ENCODE peak calls at places on chromosomes 12 and 14, in four cellular contexts. One of them, this sample, is unnamed.
A peak's percentile ranks its signal among the peaks of the same experiment; 100 is the strongest.

GRCh38 chr14:56874375-56874774 is 64.1 kb upstream of the OTX2 start:
- DNase-seq in HepG2: peak; percentile 18
- DNase-seq in GM12878: no peak
- DNase-seq in K562: peak; percentile 36
- DNase-seq in this sample: peak; percentile 88

GRCh38 chr12:31682136-31682962 is 22.9 kb downstream of the ETFBKMT start:
- DNase-seq in HepG2: peak; percentile 81
- DNase-seq in GM12878: peak; percentile 95
- DNase-seq in K562: peak; percentile 92
- DNase-seq in this sample: peak; percentile 97

GRCh38 chr14:96442355-96442754 is 50.4 kb downstream of the AK7 start:
- DNase-seq in HepG2: no peak
- DNase-seq in GM12878: no peak
- DNase-seq in K562: no peak
- DNase-seq in this sample: no peak

GRCh38 chr14:102544034-102544744 is 34.6 kb upstream of the ANKRD9 start:
- DNase-seq in HepG2: peak; percentile 59
- DNase-seq in GM12878: no peak
- DNase-seq in K562: no peak
- DNase-seq in this sample: peak; percentile 64

GRCh38 chr12:11943919-11944318 is 126.8 kb upstream of the BCL2L14 start:
- DNase-seq in HepG2: no peak
- DNase-seq in GM12878: no peak
- DNase-seq in K562: no peak
- DNase-seq in this sample: no peak

GRCh38 chr14:58760121-58760520 is 122.4 kb downstream of the DACT1 start:
- DNase-seq in HepG2: no peak
- DNase-seq in GM12878: no peak
- DNase-seq in K562: no peak
- DNase-seq in this sample: no peak

GRCh38 chr14:80213602-80214001 is 2.3 kb upstream of the DIO2 start:
- DNase-seq in HepG2: peak; percentile 47
- DNase-seq in GM12878: no peak
- DNase-seq in K562: peak; percentile 2
- DNase-seq in this sample: peak; percentile 86

GRCh38 chr14:86777950-86778602 is 1214.9 kb downstream of the GALC start:
- DNase-seq in HepG2: peak; percentile 60
- DNase-seq in GM12878: no peak
- DNase-seq in K562: no peak
- DNase-seq in this sample: no peak

GRCh38 chr12:124213606-124214347 is 81.1 kb upstream of the RFLNA start:
- DNase-seq in HepG2: no peak
- DNase-seq in GM12878: no peak
- DNase-seq in K562: no peak
- DNase-seq in this sample: no peak

GRCh38 chr14:35046751-35047536 is 872 bp downstream of the FAM177A1 start:
- DNase-seq in HepG2: peak; percentile 38
- DNase-seq in GM12878: no peak
- DNase-seq in K562: peak; percentile 56
- DNase-seq in this sample: peak; percentile 71

GRCh38 chr12:66239295-66239694 is 50.3 kb downstream of the IRAK3 start:
- DNase-seq in HepG2: no peak
- DNase-seq in GM12878: no peak
- DNase-seq in K562: no peak
- DNase-seq in this sample: peak; percentile 42

GRCh38 chr12:66236969-66237368 is 48.0 kb downstream of the IRAK3 start:
- DNase-seq in HepG2: no peak
- DNase-seq in GM12878: no peak
- DNase-seq in K562: no peak
- DNase-seq in this sample: no peak

GRCh38 chr12:66232258-66232657 is 43.2 kb downstream of the IRAK3 start:
- DNase-seq in HepG2: no peak
- DNase-seq in GM12878: no peak
- DNase-seq in K562: no peak
- DNase-seq in this sample: no peak

GRCh38 chr12:66237505-66238175 is 48.6 kb downstream of the IRAK3 start:
- DNase-seq in HepG2: no peak
- DNase-seq in GM12878: no peak
- DNase-seq in K562: no peak
- DNase-seq in this sample: no peak

DNA sequence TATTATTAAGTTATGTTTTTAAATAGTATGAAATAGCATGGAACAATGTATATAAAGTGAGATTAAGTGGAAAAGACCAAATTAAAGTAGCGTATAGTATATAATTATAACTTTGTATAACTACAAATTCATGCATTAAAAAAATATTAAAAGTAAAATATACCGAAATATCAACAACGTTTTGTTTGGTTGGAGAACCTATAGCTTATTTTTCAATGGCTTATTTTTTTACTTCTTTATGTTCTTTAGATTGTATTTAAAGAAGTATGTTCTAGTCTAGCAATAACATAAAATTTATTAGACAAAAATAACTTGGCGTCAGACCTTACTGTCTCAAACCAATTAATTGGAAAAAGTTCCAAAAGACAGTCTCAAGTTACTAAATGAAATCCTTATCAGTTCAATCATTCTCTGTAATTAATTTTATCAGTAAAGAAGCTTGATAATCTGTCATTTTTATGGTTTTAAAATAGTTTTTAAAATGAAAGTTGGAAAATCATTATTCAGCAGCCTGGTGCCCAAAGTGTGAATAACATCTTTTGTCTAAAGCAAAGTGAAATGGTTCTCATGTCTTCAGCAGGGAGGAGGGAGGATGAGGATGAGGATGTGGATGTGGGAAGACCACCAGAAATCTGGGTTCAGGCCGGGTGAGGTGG is 46.7 kb downstream of the IRAK3 start:
- DNase-seq in HepG2: no peak
- DNase-seq in GM12878: no peak
- DNase-seq in K562: no peak
- DNase-seq in this sample: peak; percentile 25
- TF ChIP-seq EZH2 in HepG2: no peak
- TF ChIP-seq EZH2 in GM12878: no peak
- TF ChIP-seq EZH2 in K562: no peak
- TF ChIP-seq EZH2 in this sample: no peak

GRCh38 chr12:1881301-1881700 is 37.2 kb downstream of the CACNA2D4 start:
- DNase-seq in HepG2: no peak
- DNase-seq in GM12878: no peak
- DNase-seq in K562: no peak
- DNase-seq in this sample: no peak
- TF ChIP-seq JUNB in HepG2: no peak
- TF ChIP-seq JUNB in GM12878: no peak
- TF ChIP-seq JUNB in K562: no peak
- TF ChIP-seq JUNB in this sample: no peak

DNA sequence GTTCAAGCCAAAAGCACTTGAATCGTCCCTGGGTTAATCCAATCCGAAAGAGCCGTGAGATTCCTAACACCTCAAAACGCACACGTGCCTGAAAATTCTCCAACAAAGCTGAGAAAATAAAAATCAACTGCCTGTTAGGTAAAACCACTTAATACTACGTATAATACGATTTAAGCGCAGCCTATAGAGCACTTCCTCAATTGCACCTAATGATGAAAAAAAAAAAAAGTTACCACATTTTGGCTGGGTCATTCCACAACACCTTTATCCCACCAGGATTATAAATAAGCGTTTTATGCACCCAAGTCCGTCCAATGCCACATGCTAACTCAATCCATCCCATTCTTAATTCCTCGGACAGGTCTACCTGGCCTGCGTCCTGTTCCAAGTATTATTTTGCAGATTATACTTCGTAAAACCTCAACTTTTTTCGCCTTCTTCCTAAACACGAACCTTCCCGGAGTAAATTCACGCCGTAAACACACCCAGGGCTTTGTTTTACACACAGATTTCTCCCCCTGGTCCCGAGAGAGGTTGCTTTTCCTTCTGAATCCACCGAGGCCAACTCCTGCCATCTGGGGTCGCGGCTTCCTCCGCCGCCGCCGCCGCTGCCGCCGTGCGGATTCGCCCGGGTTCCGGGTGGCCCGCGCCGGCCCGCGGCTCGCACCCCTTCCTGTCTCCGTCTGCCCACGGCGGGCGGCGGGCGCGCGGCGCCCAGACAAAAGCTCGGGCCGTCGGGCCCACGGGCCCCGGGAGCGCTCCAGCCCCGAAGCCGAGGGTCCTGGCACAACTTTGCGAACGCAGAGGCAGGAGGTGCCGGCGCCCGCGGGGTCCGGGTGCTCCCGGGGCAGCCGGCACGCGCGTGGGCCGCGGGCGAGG is 66.2 kb downstream of the RNF34 start:
- DNase-seq in HepG2: no peak
- DNase-seq in GM12878: no peak
- DNase-seq in K562: peak; percentile 41
- DNase-seq in this sample: peak; percentile 51
- H2AFZ ChIP-seq in HepG2: no peak overlapping the region
- H2AFZ ChIP-seq in GM12878: peak overlapping the region; percentile 37
- H2AFZ ChIP-seq in K562: peak overlapping the region; percentile 55
- H2AFZ ChIP-seq in this sample: no peak overlapping the region

GRCh38 chr12:4807813-4808212 is 87.6 kb downstream of the GALNT8 start:
- DNase-seq in HepG2: no peak
- DNase-seq in GM12878: no peak
- DNase-seq in K562: no peak
- DNase-seq in this sample: no peak

GRCh38 chr12:4812621-4813327 is 92.6 kb downstream of the GALNT8 start:
- DNase-seq in HepG2: no peak
- DNase-seq in GM12878: no peak
- DNase-seq in K562: no peak
- DNase-seq in this sample: no peak

GRCh38 chr12:4809449-4810218 is 89.4 kb downstream of the GALNT8 start:
- DNase-seq in HepG2: no peak
- DNase-seq in GM12878: no peak
- DNase-seq in K562: no peak
- DNase-seq in this sample: peak; percentile 67

GRCh38 chr12:4809013-4809448 is 88.8 kb downstream of the GALNT8 start:
- DNase-seq in HepG2: no peak
- DNase-seq in GM12878: no peak
- DNase-seq in K562: no peak
- DNase-seq in this sample: peak; percentile 78

DNA sequence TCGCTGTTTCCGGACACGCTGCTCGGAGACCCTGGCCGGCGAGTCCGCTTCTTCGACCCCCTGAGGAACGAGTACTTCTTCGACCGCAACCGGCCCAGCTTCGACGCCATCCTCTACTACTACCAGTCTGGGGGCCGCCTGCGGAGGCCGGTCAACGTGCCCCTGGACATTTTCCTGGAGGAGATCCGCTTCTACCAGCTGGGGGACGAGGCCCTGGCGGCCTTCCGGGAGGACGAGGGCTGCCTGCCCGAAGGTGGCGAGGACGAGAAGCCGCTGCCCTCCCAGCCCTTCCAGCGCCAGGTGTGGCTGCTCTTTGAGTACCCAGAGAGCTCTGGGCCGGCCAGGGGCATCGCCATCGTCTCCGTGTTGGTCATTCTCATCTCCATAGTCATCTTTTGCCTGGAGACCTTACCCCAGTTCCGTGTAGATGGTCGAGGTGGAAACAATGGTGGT is 90.0 kb downstream of the GALNT8 start:
- DNase-seq in HepG2: no peak
- DNase-seq in GM12878: no peak
- DNase-seq in K562: no peak
- DNase-seq in this sample: no peak
- TF ChIP-seq EZH2 in HepG2: no peak
- TF ChIP-seq EZH2 in GM12878: no peak
- TF ChIP-seq EZH2 in K562: no peak
- TF ChIP-seq EZH2 in this sample: no peak

DNA sequence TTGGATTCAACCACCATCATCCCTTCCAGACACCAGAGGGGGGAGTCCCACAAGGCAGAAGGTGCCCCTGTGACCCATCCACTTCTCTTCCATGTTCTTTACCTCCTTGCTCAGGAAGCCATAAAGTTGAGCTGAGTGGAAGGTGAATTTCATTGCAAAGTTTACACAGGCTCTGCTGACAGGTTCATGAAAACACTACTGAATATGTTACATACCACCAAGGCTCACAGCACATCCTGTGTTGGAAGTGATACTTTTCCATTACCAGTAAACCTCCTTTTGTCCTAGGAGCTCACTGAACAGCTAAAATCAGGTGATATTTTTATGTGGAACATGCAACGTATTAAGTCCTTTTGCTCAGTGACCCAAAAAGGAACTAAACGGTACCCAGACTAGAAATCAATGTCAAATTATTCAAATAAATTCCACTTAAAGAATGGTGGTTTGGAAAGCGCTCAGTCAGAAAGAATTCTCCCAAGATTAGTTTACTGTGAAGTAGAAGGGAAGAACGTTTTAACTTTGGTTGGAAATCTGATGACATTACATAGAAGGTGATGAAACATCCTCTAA is 196.2 kb upstream of the NUDT4 start:
- DNase-seq in HepG2: no peak
- DNase-seq in GM12878: no peak
- DNase-seq in K562: no peak
- DNase-seq in this sample: no peak
- TF ChIP-seq JUNB in HepG2: no peak
- TF ChIP-seq JUNB in GM12878: no peak
- TF ChIP-seq JUNB in K562: no peak
- TF ChIP-seq JUNB in this sample: no peak

DNA sequence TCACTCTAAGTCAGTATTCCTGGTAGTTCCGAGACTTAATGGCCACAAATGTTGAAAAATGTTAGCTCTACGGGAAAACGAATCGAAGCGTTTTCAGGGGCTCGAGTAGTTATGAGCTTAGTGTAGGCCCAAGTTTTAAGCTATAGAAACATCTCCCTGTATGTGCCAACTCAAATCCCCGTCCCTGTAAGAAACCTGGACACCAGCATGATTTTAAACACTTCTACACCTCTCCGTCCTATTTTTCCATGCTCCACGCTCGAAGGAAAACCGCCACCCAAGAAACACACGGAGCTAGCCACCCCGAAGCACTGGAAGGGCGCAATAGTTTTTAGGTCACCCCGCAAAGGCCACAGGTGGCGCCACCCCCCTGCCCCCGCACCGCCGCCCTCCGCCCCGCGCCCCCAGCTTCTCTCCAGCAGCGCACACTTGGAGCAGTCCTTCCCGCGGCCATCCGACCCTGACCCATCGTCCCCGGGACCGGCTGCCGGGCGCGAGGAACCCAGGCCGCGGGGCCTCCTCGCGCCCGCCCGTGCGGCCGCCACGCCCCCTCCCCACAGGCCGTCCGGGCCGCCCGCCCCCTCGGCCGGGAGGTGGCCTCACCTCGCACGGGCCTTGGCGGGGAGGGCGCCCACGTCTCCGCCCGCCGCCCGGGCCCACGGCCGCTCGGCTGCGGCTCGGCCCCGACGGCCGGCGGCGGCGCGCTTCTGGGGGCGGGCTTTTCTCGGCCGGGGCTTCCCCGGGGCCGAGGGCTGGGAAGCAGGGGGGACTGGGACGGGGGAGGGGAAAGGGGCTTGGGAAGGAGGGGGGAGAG is 519 bp downstream of the R3HDM2 start:
- DNase-seq in HepG2: no peak
- DNase-seq in GM12878: no peak
- DNase-seq in K562: no peak
- DNase-seq in this sample: peak; percentile 76
- H2AFZ ChIP-seq in HepG2: no peak overlapping the region
- H2AFZ ChIP-seq in GM12878: peak overlapping the region; percentile 69
- H2AFZ ChIP-seq in K562: peak overlapping the region; percentile 86
- H2AFZ ChIP-seq in this sample: peak overlapping the region; percentile 76